ENCODE peak calls at places on chromosome 10, in eight cellular contexts. One of them, this sample, is unnamed.

GRCh38 chr10:75544381-75544780 is 113.0 kb downstream of the LRMDA start:
- DNase-seq in kidney: no peak
- DNase-seq in esophagus muscularis mucosa: no peak
- DNase-seq in fibroblast of pulmonary artery: peak; percentile 22
- DNase-seq in HFF-Myc: no peak
- DNase-seq in CD8-positive, alpha-beta T cell: no peak
- DNase-seq in A673: no peak
- DNase-seq in lower lobe of right lung: no peak
- DNase-seq in this sample: no peak

GRCh38 chr10:115981056-115981455 is 291.9 kb downstream of the GFRA1 start:
- DNase-seq in lower lobe of right lung: no peak
- DNase-seq in esophagus muscularis mucosa: no peak
- DNase-seq in CD8-positive, alpha-beta T cell: no peak
- DNase-seq in A673: no peak
- DNase-seq in HFF-Myc: no peak
- DNase-seq in kidney: no peak
- DNase-seq in fibroblast of pulmonary artery: no peak
- DNase-seq in this sample: no peak

GRCh38 chr10:13904053-13904452 is 317.3 kb downstream of the PRPF18 start:
- DNase-seq in lower lobe of right lung: peak; percentile 59
- DNase-seq in A673: no peak
- DNase-seq in fibroblast of pulmonary artery: no peak
- DNase-seq in kidney: no peak
- DNase-seq in esophagus muscularis mucosa: no peak
- DNase-seq in CD8-positive, alpha-beta T cell: no peak
- DNase-seq in HFF-Myc: no peak
- DNase-seq in this sample: no peak

GRCh38 chr10:8138471-8138870 is 84.0 kb downstream of the GATA3 start:
- DNase-seq in lower lobe of right lung: no peak
- DNase-seq in kidney: no peak
- DNase-seq in HFF-Myc: no peak
- DNase-seq in esophagus muscularis mucosa: no peak
- DNase-seq in fibroblast of pulmonary artery: peak; percentile 53
- DNase-seq in A673: peak; percentile 33
- DNase-seq in CD8-positive, alpha-beta T cell: no peak
- DNase-seq in this sample: peak; percentile 27

GRCh38 chr10:18044976-18045720 is 93.4 kb downstream of the SLC39A12 start:
- DNase-seq in A673: peak; percentile 83
- DNase-seq in HFF-Myc: no peak
- DNase-seq in CD8-positive, alpha-beta T cell: no peak
- DNase-seq in esophagus muscularis mucosa: no peak
- DNase-seq in lower lobe of right lung: no peak
- DNase-seq in fibroblast of pulmonary artery: peak; percentile 55
- DNase-seq in kidney: no peak
- DNase-seq in this sample: no peak

GRCh38 chr10:85622425-85622824 is 744.2 kb downstream of the GRID1 start:
- DNase-seq in fibroblast of pulmonary artery: no peak
- DNase-seq in CD8-positive, alpha-beta T cell: peak; percentile 11
- DNase-seq in esophagus muscularis mucosa: no peak
- DNase-seq in A673: no peak
- DNase-seq in lower lobe of right lung: no peak
- DNase-seq in kidney: no peak
- DNase-seq in HFF-Myc: no peak
- DNase-seq in this sample: no peak

GRCh38 chr10:52409928-52410327 is 95.8 kb downstream of the DKK1 start:
- DNase-seq in CD8-positive, alpha-beta T cell: no peak
- DNase-seq in HFF-Myc: no peak
- DNase-seq in lower lobe of right lung: no peak
- DNase-seq in fibroblast of pulmonary artery: no peak
- DNase-seq in esophagus muscularis mucosa: no peak
- DNase-seq in A673: peak; percentile 74
- DNase-seq in kidney: no peak
- DNase-seq in this sample: peak; percentile 22

GRCh38 chr10:51103818-51104217 is 29.5 kb downstream of the PRKG1 start:
- DNase-seq in CD8-positive, alpha-beta T cell: no peak
- DNase-seq in lower lobe of right lung: no peak
- DNase-seq in kidney: no peak
- DNase-seq in HFF-Myc: no peak
- DNase-seq in fibroblast of pulmonary artery: peak; percentile 49
- DNase-seq in A673: no peak
- DNase-seq in esophagus muscularis mucosa: no peak
- DNase-seq in this sample: peak; percentile 83

GRCh38 chr10:77406764-77407430 is 230.7 kb downstream of the KCNMA1 start:
- DNase-seq in CD8-positive, alpha-beta T cell: no peak
- DNase-seq in HFF-Myc: no peak
- DNase-seq in esophagus muscularis mucosa: no peak
- DNase-seq in lower lobe of right lung: no peak
- DNase-seq in A673: no peak
- DNase-seq in kidney: no peak
- DNase-seq in fibroblast of pulmonary artery: no peak
- DNase-seq in this sample: no peak

GRCh38 chr10:49737474-49738201 is 24.5 kb downstream of the OGDHL start:
- DNase-seq in esophagus muscularis mucosa: peak; percentile 87
- DNase-seq in lower lobe of right lung: no peak
- DNase-seq in HFF-Myc: no peak
- DNase-seq in CD8-positive, alpha-beta T cell: no peak
- DNase-seq in fibroblast of pulmonary artery: no peak
- DNase-seq in A673: no peak
- DNase-seq in kidney: no peak
- DNase-seq in this sample: no peak

GRCh38 chr10:77881222-77881621 is 45.3 kb downstream of the DLG5 start:
- DNase-seq in HFF-Myc: no peak
- DNase-seq in A673: no peak
- DNase-seq in CD8-positive, alpha-beta T cell: no peak
- DNase-seq in esophagus muscularis mucosa: no peak
- DNase-seq in lower lobe of right lung: no peak
- DNase-seq in kidney: no peak
- DNase-seq in fibroblast of pulmonary artery: no peak
- DNase-seq in this sample: no peak

GRCh38 chr10:29643785-29644501 is 9.2 kb upstream of the SVIL start:
- DNase-seq in kidney: no peak
- DNase-seq in lower lobe of right lung: no peak
- DNase-seq in CD8-positive, alpha-beta T cell: no peak
- DNase-seq in esophagus muscularis mucosa: no peak
- DNase-seq in A673: no peak
- DNase-seq in fibroblast of pulmonary artery: no peak
- DNase-seq in HFF-Myc: no peak
- DNase-seq in this sample: no peak

GRCh38 chr10:124063736-124064135 is 29.7 kb downstream of the CHST15 start:
- DNase-seq in HFF-Myc: no peak
- DNase-seq in lower lobe of right lung: no peak
- DNase-seq in fibroblast of pulmonary artery: peak; percentile 48
- DNase-seq in CD8-positive, alpha-beta T cell: no peak
- DNase-seq in esophagus muscularis mucosa: no peak
- DNase-seq in kidney: no peak
- DNase-seq in A673: no peak
- DNase-seq in this sample: peak; percentile 94

GRCh38 chr10:24617771-24618396 is 105.8 kb downstream of the ARHGAP21 start:
- DNase-seq in esophagus muscularis mucosa: no peak
- DNase-seq in A673: peak; percentile 74
- DNase-seq in fibroblast of pulmonary artery: peak; percentile 59
- DNase-seq in CD8-positive, alpha-beta T cell: peak; percentile 59
- DNase-seq in lower lobe of right lung: peak; percentile 58
- DNase-seq in kidney: peak; percentile 35
- DNase-seq in HFF-Myc: peak; percentile 52
- DNase-seq in this sample: peak; percentile 38

GRCh38 chr10:97919012-97919411 is 69.4 kb downstream of the GOLGA7B start:
- DNase-seq in fibroblast of pulmonary artery: peak; percentile 10
- DNase-seq in HFF-Myc: peak; percentile 10
- DNase-seq in A673: no peak
- DNase-seq in lower lobe of right lung: peak; percentile 5
- DNase-seq in kidney: no peak
- DNase-seq in CD8-positive, alpha-beta T cell: no peak
- DNase-seq in esophagus muscularis mucosa: no peak
- DNase-seq in this sample: peak; percentile 50

GRCh38 chr10:129771576-129772471 is 192.2 kb downstream of the EBF3 start:
- DNase-seq in kidney: peak; percentile 46
- DNase-seq in fibroblast of pulmonary artery: no peak
- DNase-seq in A673: no peak
- DNase-seq in esophagus muscularis mucosa: peak; percentile 72
- DNase-seq in CD8-positive, alpha-beta T cell: peak; percentile 40
- DNase-seq in lower lobe of right lung: peak; percentile 32
- DNase-seq in HFF-Myc: no peak
- DNase-seq in this sample: no peak

GRCh38 chr10:52108236-52108635 is 205.8 kb upstream of the DKK1 start:
- DNase-seq in CD8-positive, alpha-beta T cell: no peak
- DNase-seq in A673: no peak
- DNase-seq in lower lobe of right lung: no peak
- DNase-seq in fibroblast of pulmonary artery: no peak
- DNase-seq in HFF-Myc: no peak
- DNase-seq in kidney: no peak
- DNase-seq in esophagus muscularis mucosa: no peak
- DNase-seq in this sample: no peak

GRCh38 chr10:42936580-42936979 is 140.3 kb upstream of the RET start:
- DNase-seq in kidney: peak; percentile 35
- DNase-seq in fibroblast of pulmonary artery: no peak
- DNase-seq in esophagus muscularis mucosa: no peak
- DNase-seq in HFF-Myc: no peak
- DNase-seq in A673: no peak
- DNase-seq in lower lobe of right lung: no peak
- DNase-seq in CD8-positive, alpha-beta T cell: no peak
- DNase-seq in this sample: no peak
- TF ChIP-seq CTCF in kidney: no peak
- TF ChIP-seq CTCF in fibroblast of pulmonary artery: no peak
- TF ChIP-seq CTCF in esophagus muscularis mucosa: no peak
- TF ChIP-seq CTCF in HFF-Myc: no peak
- TF ChIP-seq CTCF in A673: no peak
- TF ChIP-seq CTCF in lower lobe of right lung: no peak
- TF ChIP-seq CTCF in CD8-positive, alpha-beta T cell: no peak
- TF ChIP-seq CTCF in this sample: no peak

GRCh38 chr10:93568105-93568390 is 1.6 kb downstream of the FFAR4 start:
- DNase-seq in fibroblast of pulmonary artery: no peak
- DNase-seq in kidney: no peak
- DNase-seq in A673: no peak
- DNase-seq in HFF-Myc: no peak
- DNase-seq in lower lobe of right lung: no peak
- DNase-seq in CD8-positive, alpha-beta T cell: no peak
- DNase-seq in esophagus muscularis mucosa: no peak
- DNase-seq in this sample: no peak
- H3K4me3 ChIP-seq in fibroblast of pulmonary artery: no peak overlapping the region
- H3K4me3 ChIP-seq in kidney: no peak overlapping the region
- H3K4me3 ChIP-seq in A673: no peak overlapping the region
- H3K4me3 ChIP-seq in HFF-Myc: no peak overlapping the region
- H3K4me3 ChIP-seq in lower lobe of right lung: peak overlapping the region; percentile 48
- H3K4me3 ChIP-seq in CD8-positive, alpha-beta T cell: no peak overlapping the region
- H3K4me3 ChIP-seq in esophagus muscularis mucosa: no peak overlapping the region
- H3K4me3 ChIP-seq in this sample: no peak overlapping the region

DNA sequence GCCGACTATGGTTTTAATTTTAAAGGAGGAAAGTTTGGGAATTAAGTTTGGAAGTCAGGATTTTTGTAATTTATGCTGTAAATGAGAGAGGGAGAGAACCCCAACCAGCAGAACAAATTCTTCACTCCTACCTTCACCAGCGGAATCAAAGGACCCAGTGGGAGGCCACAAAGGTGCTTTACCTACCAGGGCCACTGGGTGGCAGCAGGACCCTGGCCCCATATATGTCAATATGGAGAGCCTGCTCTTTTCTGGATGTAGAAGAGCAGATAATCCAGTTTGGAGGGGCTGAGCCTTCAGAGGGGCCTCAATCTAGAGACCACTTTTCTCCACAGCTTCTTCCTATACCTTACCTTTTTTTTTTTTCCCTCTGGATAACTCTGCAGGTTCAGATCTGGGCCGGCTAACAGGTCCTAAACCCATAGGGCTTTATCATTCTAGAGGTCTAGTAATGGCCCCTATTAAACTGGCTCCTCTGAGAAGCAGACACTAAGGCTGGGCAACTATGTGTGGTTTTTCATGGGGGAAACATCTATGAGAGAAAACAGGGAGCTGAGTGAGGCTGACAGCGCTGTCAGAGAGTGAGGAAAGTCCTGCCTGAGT is 8.5 kb upstream of the SCD start:
- DNase-seq in HFF-Myc: peak; percentile 25
- DNase-seq in esophagus muscularis mucosa: no peak
- DNase-seq in CD8-positive, alpha-beta T cell: peak; percentile 86
- DNase-seq in lower lobe of right lung: peak; percentile 79
- DNase-seq in fibroblast of pulmonary artery: peak; percentile 65
- DNase-seq in A673: peak; percentile 79
- DNase-seq in kidney: peak; percentile 81
- DNase-seq in this sample: peak; percentile 41
- TF ChIP-seq CTCF in HFF-Myc: peak; percentile 94
- TF ChIP-seq CTCF in esophagus muscularis mucosa: peak; percentile 89
- TF ChIP-seq CTCF in CD8-positive, alpha-beta T cell: peak; percentile 77
- TF ChIP-seq CTCF in lower lobe of right lung: peak; percentile 92
- TF ChIP-seq CTCF in fibroblast of pulmonary artery: peak; percentile 93
- TF ChIP-seq CTCF in A673: peak; percentile 88
- TF ChIP-seq CTCF in kidney: peak; percentile 92
- TF ChIP-seq CTCF in this sample: peak; percentile 87

GRCh38 chr10:42952358-42952757 is 124.5 kb upstream of the RET start:
- DNase-seq in fibroblast of pulmonary artery: no peak
- DNase-seq in CD8-positive, alpha-beta T cell: peak; percentile 29
- DNase-seq in A673: peak; percentile 32
- DNase-seq in HFF-Myc: no peak
- DNase-seq in esophagus muscularis mucosa: peak; percentile 55
- DNase-seq in kidney: peak; percentile 92
- DNase-seq in lower lobe of right lung: peak; percentile 48
- DNase-seq in this sample: peak; percentile 35
- H3K4me3 ChIP-seq in fibroblast of pulmonary artery: no peak overlapping the region
- H3K4me3 ChIP-seq in CD8-positive, alpha-beta T cell: no peak overlapping the region
- H3K4me3 ChIP-seq in A673: no peak overlapping the region
- H3K4me3 ChIP-seq in HFF-Myc: no peak overlapping the region
- H3K4me3 ChIP-seq in esophagus muscularis mucosa: no peak overlapping the region
- H3K4me3 ChIP-seq in kidney: no peak overlapping the region
- H3K4me3 ChIP-seq in lower lobe of right lung: no peak overlapping the region
- H3K4me3 ChIP-seq in this sample: no peak overlapping the region

DNA sequence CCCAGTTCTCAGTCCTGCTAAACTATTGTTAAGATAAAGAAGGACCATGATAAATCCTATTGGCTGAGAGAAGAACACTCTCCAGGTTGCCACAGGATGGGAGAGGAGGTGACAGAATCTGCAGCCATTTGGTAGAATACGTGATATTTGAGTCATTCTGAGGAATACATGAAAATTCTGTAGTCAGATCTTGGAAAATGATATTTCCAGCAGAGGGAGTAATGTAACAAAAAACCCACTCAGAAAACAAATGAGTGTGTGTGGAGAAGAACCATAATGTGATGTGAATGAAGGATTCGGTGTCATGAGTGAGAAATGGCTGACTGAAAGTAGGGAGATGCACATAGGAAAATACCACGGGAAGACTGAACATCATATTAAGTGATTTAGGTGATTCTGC is 128.5 kb upstream of the PFKP start:
- DNase-seq in fibroblast of pulmonary artery: peak; percentile 13
- DNase-seq in lower lobe of right lung: no peak
- DNase-seq in HFF-Myc: no peak
- DNase-seq in kidney: no peak
- DNase-seq in CD8-positive, alpha-beta T cell: no peak
- DNase-seq in esophagus muscularis mucosa: no peak
- DNase-seq in A673: no peak
- DNase-seq in this sample: no peak
- TF ChIP-seq CTCF in fibroblast of pulmonary artery: peak; percentile 15
- TF ChIP-seq CTCF in lower lobe of right lung: peak; percentile 14
- TF ChIP-seq CTCF in HFF-Myc: no peak
- TF ChIP-seq CTCF in kidney: no peak
- TF ChIP-seq CTCF in CD8-positive, alpha-beta T cell: no peak
- TF ChIP-seq CTCF in esophagus muscularis mucosa: no peak
- TF ChIP-seq CTCF in A673: peak; percentile 45
- TF ChIP-seq CTCF in this sample: no peak

This sample was measured in bronchial epithelial cell.